ENCODE peak calls at places on chromosomes 12 and 14, in seven cellular contexts. C is NCI-H187, H is fibroblast of mammary gland, X is WTC11, B is HFFc6, Y is adipocyte, J is T47D. I is an unnamed sample.

GRCh38 chr12:95789126-95790024 is 1.2 kb downstream of the NTN4 start:
- DNase-seq in C (no peak), H (no peak), X (peak), B (no peak), Y (peak), J (peak), I (no peak)

GRCh38 chr12:116303929-116304328 is 26.4 kb upstream of the MED13L start:
- DNase-seq in C (no peak), H (peak), X (no peak), B (no peak), Y (peak), J (no peak), I (peak)

GRCh38 chr14:39731912-39732311 is 299.7 kb upstream of the FBXO33 start:
- DNase-seq in C (no peak), H (no peak), X (peak), B (no peak), Y (no peak), J (no peak), I (no peak)

GRCh38 chr14:99118946-99119345 is 153.1 kb downstream of the BCL11B start:
- DNase-seq in C (no peak), H (no peak), X (no peak), B (no peak), Y (no peak), J (no peak), I (no peak)

GRCh38 chr12:121720762-121721161 is 8.2 kb downstream of the TMEM120B start:
- DNase-seq in C (no peak), H (no peak), X (no peak), B (no peak), Y (no peak), J (no peak), I (no peak)

GRCh38 chr14:35786856-35787255 is 22.2 kb downstream of the RALGAPA1 start:
- DNase-seq in C (no peak), H (no peak), X (no peak), B (no peak), Y (no peak), J (no peak), I (no peak)

GRCh38 chr14:100267990-100268389 is 29.0 kb downstream of the YY1 start:
- DNase-seq in C (no peak), H (no peak), X (no peak), B (no peak), Y (no peak), J (no peak), I (no peak)

GRCh38 chr12:40650038-40650704 is 42.1 kb upstream of the CNTN1 start:
- DNase-seq in C (no peak), H (no peak), X (peak), B (no peak), Y (no peak), J (no peak), I (no peak)

GRCh38 chr12:51171884-51172514 is 936 bp downstream of the TFCP2 start:
- DNase-seq in C (no peak), H (peak), X (peak), B (no peak), Y (peak), J (peak), I (peak)

GRCh38 chr12:127381043-127381668 is 885.8 kb upstream of the TMEM132C start:
- DNase-seq in C (peak), H (peak), X (peak), B (no peak), Y (peak), J (peak), I (peak)

GRCh38 chr14:104595911-104596450 is 8.6 kb downstream of the TMEM179 start:
- DNase-seq in C (no peak), H (no peak), X (no peak), B (no peak), Y (no peak), J (no peak), I (no peak)

GRCh38 chr12:57893460-57894353 is 47.2 kb upstream of the CTDSP2 start:
- DNase-seq in C (no peak), H (peak), X (peak), B (peak), Y (peak), J (peak), I (peak)

GRCh38 chr12:12539411-12539810 is 23.3 kb downstream of the DUSP16 start:
- DNase-seq in C (no peak), H (no peak), X (no peak), B (no peak), Y (no peak), J (no peak), I (no peak)

GRCh38 chr14:50971122-50971781 is 27.0 kb upstream of the PYGL start:
- DNase-seq in C (no peak), H (no peak), X (no peak), B (no peak), Y (no peak), J (no peak), I (no peak)

GRCh38 chr14:73237219-73237785 is at the start of gene PAPLN:
- DNase-seq in C (no peak), H (peak), X (no peak), B (no peak), Y (no peak), J (no peak), I (no peak)

GRCh38 chr12:67452119-67452805 is 183.1 kb downstream of the CAND1 start:
- DNase-seq in C (no peak), H (no peak), X (no peak), B (no peak), Y (no peak), J (no peak), I (no peak)

I was measured in GM03348.